ENCODE peak calls at places on chromosomes 5 and 9, in eight cellular contexts. F is HEK293T, D is AG04450, S is B cell, B is amniotic epithelial cell, T is NCI-H2107, Z is NCI-H524, U is GM04503. Q is an unnamed sample.

GRCh38 chr9:1173211-1173610 is 123.1 kb downstream of the DMRT2 start:
- DNase-seq in F (no peak), D (no peak), S (no peak), B (no peak), T (no peak), Z (no peak), U (peak; percentile 5), Q (no peak)

GRCh38 chr9:22117511-22118388 is 108.6 kb upstream of the CDKN2B start:
- DNase-seq in F (no peak), D (no peak), S (no peak), B (peak; percentile 80), T (no peak), Z (peak; percentile 13), U (no peak), Q (no peak)

GRCh38 chr5:131185523-131186104 is 14.9 kb downstream of the LYRM7 start:
- DNase-seq in F (no peak), D (no peak), S (no peak), B (no peak), T (no peak), Z (no peak), U (no peak), Q (no peak)

GRCh38 chr5:59207416-59207815 is 624.5 kb downstream of the RAB3C start:
- DNase-seq in F (no peak), D (no peak), S (no peak), B (peak; percentile 58), T (no peak), Z (no peak), U (no peak), Q (no peak)

GRCh38 chr9:133375116-133375723 is 640 bp downstream of the SURF4 start:
- DNase-seq in F (peak; percentile 35), D (no peak), S (no peak), B (peak; percentile 51), T (no peak), Z (peak; percentile 54), U (no peak), Q (peak; percentile 48)

GRCh38 chr5:133849116-133849515 is 119.3 kb downstream of the C5orf15 start:
- DNase-seq in F (no peak), D (no peak), S (no peak), B (no peak), T (no peak), Z (no peak), U (no peak), Q (no peak)

GRCh38 chr9:78441396-78441795 is 144.5 kb downstream of the PSAT1 start:
- DNase-seq in F (no peak), D (no peak), S (no peak), B (no peak), T (no peak), Z (no peak), U (no peak), Q (no peak)

GRCh38 chr5:122163151-122164069 is 34.1 kb downstream of the ZNF474 start:
- DNase-seq in F (no peak), D (peak; percentile 73), S (no peak), B (peak; percentile 85), T (no peak), Z (peak; percentile 34), U (peak; percentile 98), Q (peak; percentile 75)

GRCh38 chr9:115341401-115341800 is 223.4 kb upstream of the TNC start:
- DNase-seq in F (no peak), D (no peak), S (no peak), B (no peak), T (no peak), Z (no peak), U (no peak), Q (no peak)

GRCh38 chr9:127634021-127634420 is 21.9 kb downstream of the STXBP1 start:
- DNase-seq in F (no peak), D (no peak), S (no peak), B (no peak), T (no peak), Z (no peak), U (no peak), Q (no peak)

GRCh38 chr5:108884736-108885135 is 137.0 kb downstream of the FER start:
- DNase-seq in F (no peak), D (no peak), S (no peak), B (peak; percentile 22), T (no peak), Z (no peak), U (peak; percentile 5), Q (no peak)

GRCh38 chr9:127561491-127562270 is 50.4 kb upstream of the STXBP1 start:
- DNase-seq in F (no peak), D (peak; percentile 95), S (no peak), B (peak; percentile 99), T (no peak), Z (no peak), U (peak; percentile 93), Q (no peak)

GRCh38 chr5:135843571-135844337 is 9.3 kb downstream of the SLC25A48 start:
- DNase-seq in F (no peak), D (no peak), S (no peak), B (no peak), T (no peak), Z (no peak), U (no peak), Q (no peak)

GRCh38 chr9:74858753-74859414 is 28.8 kb downstream of the TRPM6 start:
- DNase-seq in F (no peak), D (no peak), S (no peak), B (no peak), T (no peak), Z (no peak), U (no peak), Q (no peak)

GRCh38 chr5:55421074-55421529 is 113.3 kb downstream of the MTREX start:
- DNase-seq in F (no peak), D (no peak), S (no peak), B (no peak), T (no peak), Z (no peak), U (no peak), Q (no peak)

GRCh38 chr9:135359764-135360163 is 119.8 kb upstream of the PPP1R26 start:
- DNase-seq in F (no peak), D (no peak), S (no peak), B (no peak), T (no peak), Z (no peak), U (no peak), Q (no peak)

GRCh38 chr9:17490110-17490509 is 88.8 kb upstream of the SH3GL2 start:
- DNase-seq in F (no peak), D (no peak), S (no peak), B (no peak), T (no peak), Z (no peak), U (no peak), Q (peak; percentile 67)

GRCh38 chr5:133399247-133399891 is 213.0 kb downstream of the FSTL4 start:
- DNase-seq in F (no peak), D (no peak), S (no peak), B (no peak), T (no peak), Z (no peak), U (no peak), Q (no peak)

GRCh38 chr5:27702339-27702820 is 664.0 kb upstream of the CDH9 start:
- DNase-seq in F (peak; percentile 18), D (no peak), S (no peak), B (peak; percentile 93), T (peak; percentile 2), Z (peak; percentile 96), U (no peak), Q (peak; percentile 80)

Q was measured in NCI-H82.